ENCODE peak calls at places on chromosome 7, in seven cellular contexts. I is transverse colon; U is HEK293T; H is left cardiac atrium; G is MG63; E is activated T-cell treated with anti-CD3 and anti-CD28 coated beads, Interleukin-2, amount 50 U/mL, for 24 hours; Z is cardiac septum. A is an unnamed sample.

GRCh38 chr7:120402368-120402767 is 129.4 kb downstream of the KCND2 start:
- DNase-seq in I (no peak), U (no peak), H (no peak), G (no peak), E (no peak), Z (no peak), A (no peak)

GRCh38 chr7:149635561-149636329 is 137.6 kb downstream of the ZNF467 start:
- DNase-seq in I (no peak), U (peak; percentile 43), H (no peak), G (peak; percentile 24), E (no peak), Z (no peak), A (no peak)

GRCh38 chr7:98805956-98806838 is 63.6 kb downstream of the TMEM130 start:
- DNase-seq in I (no peak), U (no peak), H (no peak), G (no peak), E (no peak), Z (no peak), A (no peak)

GRCh38 chr7:3068568-3068967 is 24.9 kb upstream of the CARD11 start:
- DNase-seq in I (no peak), U (no peak), H (no peak), G (no peak), E (no peak), Z (no peak), A (no peak)

GRCh38 chr7:102454423-102454822 is 10.2 kb downstream of the ALKBH4 start:
- DNase-seq in I (no peak), U (no peak), H (no peak), G (no peak), E (no peak), Z (no peak), A (no peak)

GRCh38 chr7:108299251-108300014 is 156.8 kb downstream of the NRCAM start:
- DNase-seq in I (no peak), U (no peak), H (no peak), G (no peak), E (no peak), Z (no peak), A (no peak)

GRCh38 chr7:50818324-50818723 is 35.6 kb upstream of the GRB10 start:
- DNase-seq in I (no peak), U (no peak), H (peak; percentile 47), G (no peak), E (no peak), Z (no peak), A (no peak)

GRCh38 chr7:24075426-24075810 is 208.6 kb upstream of the NPY start:
- DNase-seq in I (no peak), U (no peak), H (no peak), G (no peak), E (no peak), Z (no peak), A (no peak)

GRCh38 chr7:26653966-26654365 is 210.4 kb downstream of the SKAP2 start:
- DNase-seq in I (no peak), U (no peak), H (no peak), G (no peak), E (no peak), Z (no peak), A (no peak)

GRCh38 chr7:115038158-115038557 is 116.3 kb downstream of the MDFIC start:
- DNase-seq in I (no peak), U (no peak), H (no peak), G (no peak), E (no peak), Z (no peak), A (no peak)

GRCh38 chr7:75937958-75938786 is 23.2 kb downstream of the POR start:
- DNase-seq in I (peak; percentile 26), U (no peak), H (peak; percentile 78), G (no peak), E (no peak), Z (peak; percentile 83), A (peak; percentile 81)

GRCh38 chr7:82288769-82289535 is 154.6 kb downstream of the CACNA2D1 start:
- DNase-seq in I (no peak), U (no peak), H (no peak), G (no peak), E (no peak), Z (no peak), A (no peak)

GRCh38 chr7:115522174-115522573 is 508.4 kb downstream of the TFEC start:
- DNase-seq in I (no peak), U (no peak), H (no peak), G (no peak), E (no peak), Z (no peak), A (no peak)

GRCh38 chr7:2016761-2017482 is 215.8 kb downstream of the MAD1L1 start:
- DNase-seq in I (no peak), U (no peak), H (peak; percentile 13), G (no peak), E (no peak), Z (peak; percentile 38), A (peak; percentile 7)

GRCh38 chr7:130135208-130136205 is 65.2 kb downstream of the KLHDC10 start:
- DNase-seq in I (no peak), U (no peak), H (no peak), G (no peak), E (no peak), Z (no peak), A (no peak)

GRCh38 chr7:100489824-100490223 is 6.1 kb downstream of the NYAP1 start:
- DNase-seq in I (no peak), U (peak; percentile 76), H (no peak), G (no peak), E (no peak), Z (no peak), A (no peak)

GRCh38 chr7:7484072-7484471 is 51.6 kb downstream of the COL28A1 start:
- DNase-seq in I (no peak), U (no peak), H (no peak), G (no peak), E (no peak), Z (no peak), A (no peak)

GRCh38 chr7:1329966-1330915 is 97.6 kb downstream of the UNCX start:
- DNase-seq in I (no peak), U (no peak), H (no peak), G (no peak), E (no peak), Z (no peak), A (no peak)

A was measured in right lobe of liver.